ENCODE peak calls at places on chromosomes 11 and 22, in nine cellular contexts. N is iPS-NIHi11; X is thoracic aorta; D is brain microvascular endothelial cell; U is GM06990; T is midbrain; J is activated CD4-positive, CD25-positive, alpha-beta regulatory T cell; W is stimulated activated CD8-positive, alpha-beta memory T cell treated with anti-CD3 and anti-CD28 coated beads, Interleukin-15, amount 100 ng/mL, for 1 hour; L is iris pigment epithelial cell. I is an unnamed sample.

GRCh38 chr22:17009640-17010291 is 1.7 kb upstream of the GAB4 start:
- DNase-seq in N (peak; percentile 3), X (no peak), D (no peak), U (no peak), T (no peak), J (no peak), W (no peak), L (no peak), I (no peak)

GRCh38 chr11:16603890-16604783 is 134.3 kb upstream of the C11orf58 start:
- DNase-seq in N (peak; percentile 47), X (no peak), D (peak; percentile 5), U (no peak), T (peak; percentile 31), J (no peak), W (no peak), L (no peak), I (no peak)

GRCh38 chr11:40190294-40190693 is 1269.2 kb downstream of the LRRC4C start:
- DNase-seq in N (no peak), X (no peak), D (no peak), U (no peak), T (no peak), J (no peak), W (no peak), L (no peak), I (no peak)

GRCh38 chr22:49524362-49524761 is 303.3 kb downstream of the BRD1 start:
- DNase-seq in N (no peak), X (no peak), D (no peak), U (no peak), T (no peak), J (no peak), W (no peak), L (no peak), I (no peak)

GRCh38 chr22:39954584-39955055 is 5.6 kb upstream of the TMA7B start:
- DNase-seq in N (no peak), X (no peak), D (peak; percentile 89), U (peak; percentile 47), T (no peak), J (no peak), W (no peak), L (peak; percentile 97), I (no peak)

GRCh38 chr11:112555491-112556364 is 295.1 kb upstream of the PLET1 start:
- DNase-seq in N (peak; percentile 80), X (no peak), D (peak; percentile 16), U (peak; percentile 30), T (peak; percentile 48), J (peak; percentile 49), W (peak; percentile 56), L (peak; percentile 53), I (peak; percentile 16)

GRCh38 chr11:10409207-10409661 is 45.8 kb upstream of the AMPD3 start:
- DNase-seq in N (no peak), X (no peak), D (no peak), U (no peak), T (no peak), J (no peak), W (no peak), L (no peak), I (no peak)

GRCh38 chr11:59767212-59767611 is 12.0 kb downstream of the STX3 start:
- DNase-seq in N (no peak), X (no peak), D (peak; percentile 32), U (no peak), T (no peak), J (no peak), W (no peak), L (peak; percentile 14), I (no peak)

GRCh38 chr11:109963101-109963500 is 130.1 kb upstream of the ZC3H12C start:
- DNase-seq in N (no peak), X (no peak), D (no peak), U (no peak), T (no peak), J (no peak), W (no peak), L (no peak), I (no peak)

GRCh38 chr11:76623171-76623883 is 47.2 kb downstream of the LRRC32 start:
- DNase-seq in N (no peak), X (no peak), D (peak; percentile 79), U (no peak), T (no peak), J (no peak), W (no peak), L (peak; percentile 83), I (no peak)

GRCh38 chr11:13680501-13681264 is 12.2 kb downstream of the FAR1 start:
- DNase-seq in N (no peak), X (no peak), D (no peak), U (no peak), T (no peak), J (no peak), W (no peak), L (peak; percentile 42), I (no peak)

GRCh38 chr22:50015451-50016307 is 3.1 kb upstream of the IL17REL start:
- DNase-seq in N (peak; percentile 26), X (no peak), D (no peak), U (no peak), T (no peak), J (no peak), W (no peak), L (no peak), I (no peak)

GRCh38 chr11:65736810-65737209 is 16.2 kb upstream of the RNASEH2C start:
- DNase-seq in N (no peak), X (no peak), D (no peak), U (no peak), T (no peak), J (no peak), W (no peak), L (no peak), I (no peak)

GRCh38 chr11:123388640-123389039 is 41.4 kb upstream of the GRAMD1B start:
- DNase-seq in N (no peak), X (no peak), D (no peak), U (no peak), T (no peak), J (no peak), W (no peak), L (no peak), I (no peak)

GRCh38 chr11:47233989-47234668 is 14.5 kb downstream of the ACP2 start:
- DNase-seq in N (peak; percentile 29), X (no peak), D (peak; percentile 81), U (no peak), T (peak; percentile 19), J (no peak), W (no peak), L (peak; percentile 76), I (no peak)

GRCh38 chr11:92453055-92453454 is 228.4 kb downstream of the FAT3 start:
- DNase-seq in N (no peak), X (no peak), D (peak; percentile 81), U (no peak), T (no peak), J (no peak), W (no peak), L (peak; percentile 33), I (no peak)

GRCh38 chr22:23591203-23591791 is 11.2 kb upstream of the IGLL1 start:
- DNase-seq in N (peak; percentile 88), X (no peak), D (peak; percentile 53), U (peak; percentile 28), T (peak; percentile 39), J (peak; percentile 22), W (peak; percentile 38), L (peak; percentile 65), I (peak; percentile 17)

GRCh38 chr22:44621401-44622146 is 80.4 kb upstream of the PRR5 start:
- DNase-seq in N (no peak), X (no peak), D (no peak), U (no peak), T (no peak), J (no peak), W (no peak), L (no peak), I (no peak)

GRCh38 chr22:47547239-47547661 is 784.8 kb downstream of the TBC1D22A start:
- DNase-seq in N (no peak), X (no peak), D (no peak), U (no peak), T (no peak), J (no peak), W (no peak), L (no peak), I (no peak)

GRCh38 chr22:25404556-25404922 is 159.9 kb upstream of the GRK3 start:
- DNase-seq in N (peak; percentile 62), X (no peak), D (no peak), U (no peak), T (no peak), J (no peak), W (no peak), L (no peak), I (no peak)

GRCh38 chr11:41784513-41785335 is 325.3 kb upstream of the LRRC4C start:
- DNase-seq in N (no peak), X (no peak), D (no peak), U (no peak), T (no peak), J (no peak), W (no peak), L (no peak), I (no peak)

GRCh38 chr22:44622147-44622427 is 79.9 kb upstream of the PRR5 start:
- DNase-seq in N (no peak), X (no peak), D (no peak), U (no peak), T (no peak), J (no peak), W (no peak), L (no peak), I (no peak)

GRCh38 chr11:83793332-83793731 is 507.2 kb upstream of the CCDC90B start:
- DNase-seq in N (no peak), X (no peak), D (no peak), U (no peak), T (no peak), J (no peak), W (no peak), L (no peak), I (no peak)

GRCh38 chr11:131447268-131447667 is 76.9 kb downstream of the NTM start:
- DNase-seq in N (peak; percentile 30), X (no peak), D (no peak), U (no peak), T (no peak), J (no peak), W (no peak), L (no peak), I (no peak)

GRCh38 chr11:32586576-32587190 is 3.1 kb downstream of the EIF3M start:
- DNase-seq in N (peak; percentile 8), X (no peak), D (peak; percentile 29), U (no peak), T (no peak), J (no peak), W (no peak), L (peak; percentile 47), I (no peak)

GRCh38 chr11:64893194-64894069 is 15.0 kb upstream of the EHD1 start:
- DNase-seq in N (no peak), X (no peak), D (no peak), U (no peak), T (no peak), J (no peak), W (no peak), L (no peak), I (no peak)